ENCODE peak calls at places on chromosomes 7 and 10, in seven cellular contexts. N is HepG2, L is H1, E is SK-N-SH, S is HCT116, A is K562, C is GM12878. W is an unnamed sample.

GRCh38 chr7:5615190-5616070 is 166.0 kb downstream of the RNF216 start:
- DNase-seq in N (no peak), E (peak), C (no peak), A (no peak), L (no peak), S (no peak), W (no peak)

GRCh38 chr10:69409968-69410367 is 6.8 kb downstream of the TACR2 start:
- DNase-seq in L (no peak), C (peak), S (no peak), A (peak), N (no peak), E (no peak), W (no peak)

GRCh38 chr10:43197834-43198681 is 59.8 kb downstream of the CSGALNACT2 start:
- DNase-seq in C (no peak), E (peak), L (peak), A (peak), S (no peak), N (peak), W (peak)

GRCh38 chr7:47336178-47337020 is 245.5 kb downstream of the TNS3 start:
- DNase-seq in A (no peak), C (no peak), N (no peak), E (no peak), L (no peak), S (no peak), W (no peak)

GRCh38 chr10:123013456-123014419 is 4.9 kb downstream of the ACADSB start:
- DNase-seq in N (no peak), S (no peak), C (no peak), A (no peak), L (no peak), E (no peak), W (no peak)

GRCh38 chr7:30805931-30806330 is 34.7 kb downstream of the MINDY4 start:
- DNase-seq in S (no peak), A (no peak), C (no peak), E (no peak), N (no peak), L (no peak), W (no peak)

GRCh38 chr10:101380353-101381017 is 26.5 kb downstream of the BTRC start:
- DNase-seq in A (no peak), N (no peak), L (no peak), S (no peak), E (no peak), C (no peak), W (no peak)

GRCh38 chr10:118977022-118977599 is 52.4 kb upstream of the NANOS1 start:
- DNase-seq in A (no peak), S (no peak), L (no peak), E (no peak), N (no peak), C (no peak), W (no peak)

GRCh38 chr10:33386926-33387325 is 52.5 kb upstream of the NRP1 start:
- DNase-seq in S (no peak), N (no peak), L (no peak), C (no peak), A (no peak), E (no peak), W (no peak)

GRCh38 chr10:29619273-29619672 is 15.5 kb downstream of the SVIL start:
- DNase-seq in S (no peak), C (no peak), L (no peak), A (no peak), E (no peak), N (peak), W (peak)

GRCh38 chr7:159107052-159107892 is 37.4 kb downstream of the VIPR2 start:
- DNase-seq in L (no peak), S (no peak), C (no peak), E (no peak), N (no peak), A (no peak), W (no peak)

GRCh38 chr10:32445036-32445435 is 904 bp upstream of the CCDC7 start:
- DNase-seq in L (no peak), C (no peak), N (no peak), E (peak), S (no peak), A (peak), W (no peak)

GRCh38 chr10:6239213-6239991 is 36.7 kb downstream of the PFKFB3 start:
- DNase-seq in L (no peak), C (peak), S (peak), N (peak), A (peak), E (peak), W (no peak)

GRCh38 chr7:81299711-81300110 is 380.9 kb upstream of the SEMA3C start:
- DNase-seq in S (no peak), L (no peak), E (no peak), A (no peak), C (no peak), N (no peak), W (no peak)

GRCh38 chr10:72243822-72244437 is 27.9 kb upstream of the ASCC1 start:
- DNase-seq in A (peak), S (no peak), E (no peak), L (no peak), N (no peak), C (no peak), W (no peak)

GRCh38 chr10:92131271-92131820 is 159.5 kb downstream of the CPEB3 start:
- DNase-seq in C (no peak), L (no peak), E (no peak), S (no peak), N (no peak), A (no peak), W (no peak)

GRCh38 chr7:110204527-110204926 is 886.4 kb upstream of the LRRN3 start:
- DNase-seq in A (no peak), S (peak), N (no peak), C (no peak), L (peak), E (no peak), W (peak)

GRCh38 chr7:69624842-69625637 is 26.8 kb downstream of the AUTS2 start:
- DNase-seq in L (no peak), S (no peak), A (no peak), N (no peak), C (no peak), E (no peak), W (no peak)

GRCh38 chr7:129950191-129950940 is 2.4 kb downstream of the UBE2H start:
- DNase-seq in S (no peak), L (no peak), E (peak), A (no peak), C (peak), N (no peak), W (no peak)

GRCh38 chr7:6290345-6290744 is 17.9 kb upstream of the CYTH3 start:
- DNase-seq in E (no peak), A (peak), C (no peak), L (no peak), S (no peak), N (no peak), W (peak)

GRCh38 chr7:40887099-40887498 is 752.3 kb downstream of the SUGCT start:
- DNase-seq in N (no peak), C (no peak), A (no peak), L (no peak), S (no peak), E (no peak), W (no peak)

GRCh38 chr7:111531993-111532392 is 30.3 kb downstream of the IMMP2L start:
- DNase-seq in A (peak), E (no peak), S (no peak), L (no peak), N (no peak), C (no peak), W (no peak)

DNA sequence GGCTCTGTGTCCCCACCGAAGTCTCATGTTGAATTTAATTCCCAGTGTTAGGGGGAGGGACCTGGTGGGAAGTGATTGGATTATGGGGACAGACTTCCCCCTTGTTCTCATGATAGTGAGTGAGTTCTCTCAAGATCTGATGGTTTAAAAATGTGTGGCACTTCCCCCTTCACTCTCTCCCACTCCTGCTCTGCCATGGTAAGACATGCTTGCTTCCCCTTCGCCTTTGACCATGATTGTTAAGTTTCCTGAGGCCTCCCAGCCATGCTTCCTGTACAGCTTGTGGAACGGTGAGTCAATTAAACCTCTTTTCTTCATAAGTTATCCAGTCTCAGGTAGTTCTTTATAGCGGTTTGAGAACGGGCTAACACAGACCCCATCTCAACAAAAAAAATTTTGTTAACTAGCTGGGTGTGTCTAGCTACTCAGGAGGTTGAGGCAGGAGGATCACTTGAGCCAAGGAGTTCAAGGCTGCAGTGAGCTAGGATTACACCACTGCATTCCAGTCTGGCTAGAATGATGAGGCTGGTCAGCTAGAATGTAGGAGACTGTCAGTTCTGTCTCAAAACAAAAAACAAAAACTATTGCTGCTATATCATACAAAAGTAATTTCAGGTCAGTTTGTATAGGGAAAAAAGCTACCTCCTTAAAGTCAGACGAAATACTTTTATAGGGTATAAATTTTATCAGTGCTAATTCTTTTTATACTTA is 57.7 kb downstream of the ATAD1 start:
- DNase-seq in C (no peak), N (no peak), A (no peak), S (no peak), L (no peak), E (no peak), W (no peak)
- TF ChIP-seq JUND in C (no peak), N (no peak), A (no peak), S (no peak), L (no peak), E (no peak), W (no peak)

DNA sequence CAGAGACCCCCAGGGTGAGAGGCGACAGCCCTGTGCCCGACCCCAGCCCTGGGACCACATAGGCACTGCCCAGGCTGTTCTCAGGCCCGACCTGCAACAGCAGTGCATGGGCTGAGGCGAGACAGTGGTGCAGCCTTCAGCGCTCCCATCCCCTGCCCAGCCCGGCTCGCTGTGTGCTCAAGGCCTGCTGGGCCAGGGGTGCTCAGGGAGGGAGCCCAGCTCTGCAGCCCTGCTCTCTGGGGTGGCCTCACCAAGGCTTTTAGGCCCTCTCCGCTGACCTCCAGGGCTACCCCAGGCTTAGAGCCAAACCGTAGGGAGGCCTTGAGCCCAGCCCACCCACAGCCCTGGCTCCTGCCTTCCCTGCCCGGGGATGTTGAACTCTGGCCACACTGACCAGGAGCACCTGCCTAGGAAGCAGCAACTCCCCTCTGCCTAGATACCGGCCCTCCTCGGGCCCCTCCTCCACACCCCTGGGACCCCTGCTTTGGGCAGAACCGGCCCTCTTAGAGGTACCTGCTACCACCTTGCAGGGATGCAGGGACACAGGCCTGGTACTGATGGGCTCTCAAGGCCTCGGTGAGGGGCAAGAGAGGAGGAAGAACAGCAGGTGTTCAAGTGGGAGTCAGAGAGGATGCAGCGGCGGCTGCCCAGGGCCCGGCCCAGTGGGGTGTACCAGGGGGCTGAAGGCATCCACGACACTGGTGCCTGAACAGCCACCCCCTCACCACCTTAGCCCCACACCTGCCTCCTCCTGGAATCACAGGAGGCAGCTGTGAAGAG is 231.5 kb downstream of the ELFN1 start:
- DNase-seq in C (no peak), N (no peak), E (no peak), A (no peak), S (no peak), L (no peak), W (no peak)
- TF ChIP-seq JUND in C (no peak), N (no peak), E (no peak), A (no peak), S (no peak), L (no peak), W (no peak)

GRCh38 chr10:88999629-89000028 is 9.0 kb downstream of the FAS start:
- DNase-seq in E (no peak), L (no peak), N (no peak), S (no peak), A (no peak), C (no peak), W (no peak)

GRCh38 chr10:88992945-88993537 is 2.4 kb downstream of the FAS start:
- DNase-seq in C (no peak), A (no peak), S (no peak), N (no peak), L (no peak), E (no peak), W (peak)

GRCh38 chr10:88994034-88994433 is 3.4 kb downstream of the FAS start:
- DNase-seq in A (no peak), S (no peak), E (no peak), C (peak), L (no peak), N (no peak), W (no peak)

GRCh38 chr10:88995156-88995876 is 4.7 kb downstream of the FAS start:
- DNase-seq in S (no peak), L (no peak), N (no peak), C (no peak), E (no peak), A (no peak), W (no peak)

GRCh38 chr10:88996927-88997326 is 6.3 kb downstream of the FAS start:
- DNase-seq in E (no peak), N (no peak), L (no peak), A (no peak), S (no peak), C (peak), W (no peak)
- TF ChIP-seq JUND in E (no peak), N (no peak), L (no peak), A (no peak), S (no peak), C (no peak), W (no peak)

DNA sequence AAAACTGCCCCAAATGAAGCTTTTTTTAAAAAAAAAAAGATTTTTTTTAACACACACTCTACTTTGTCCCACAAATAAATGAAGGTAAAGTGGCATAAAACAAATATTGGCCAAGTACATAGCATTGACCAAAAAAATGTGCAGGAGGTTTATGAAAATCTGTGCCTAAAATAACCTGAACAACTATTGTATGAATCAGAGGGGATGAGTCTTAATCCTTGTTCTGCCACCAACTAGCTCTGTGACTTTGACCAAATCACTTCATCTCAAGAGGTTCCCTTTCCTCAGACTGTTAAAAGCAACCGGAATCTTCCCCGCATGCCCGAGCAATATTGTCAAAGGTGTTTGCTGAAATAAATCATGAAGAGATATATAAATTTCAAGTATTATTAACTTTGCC is 150.4 kb upstream of the NEBL start:
- DNase-seq in E (no peak), S (no peak), A (no peak), L (no peak), N (no peak), C (no peak), W (no peak)
- TF ChIP-seq JUND in E (no peak), S (no peak), A (no peak), L (no peak), N (no peak), C (no peak), W (no peak)

GRCh38 chr10:96229568-96230030 is 41.8 kb downstream of the BLNK start:
- DNase-seq in S (peak), L (peak), E (peak), N (peak), A (peak), C (peak), W (peak)
- TF ChIP-seq JUND in S (no peak), L (peak), E (no peak), N (no peak), A (no peak), C (no peak), W (no peak)

GRCh38 chr7:119963654-119964053 is 309.3 kb upstream of the KCND2 start:
- DNase-seq in E (no peak), N (no peak), C (no peak), L (no peak), A (peak), S (no peak), W (no peak)

GRCh38 chr7:119964065-119964464 is 308.9 kb upstream of the KCND2 start:
- DNase-seq in N (no peak), L (no peak), E (no peak), S (no peak), A (no peak), C (no peak), W (no peak)

GRCh38 chr7:119964640-119965542 is 308.1 kb upstream of the KCND2 start:
- DNase-seq in L (no peak), E (no peak), S (no peak), A (peak), N (no peak), C (no peak), W (no peak)

GRCh38 chr7:119969763-119970162 is 303.2 kb upstream of the KCND2 start:
- DNase-seq in L (no peak), N (no peak), A (no peak), E (no peak), C (no peak), S (no peak), W (no peak)

DNA sequence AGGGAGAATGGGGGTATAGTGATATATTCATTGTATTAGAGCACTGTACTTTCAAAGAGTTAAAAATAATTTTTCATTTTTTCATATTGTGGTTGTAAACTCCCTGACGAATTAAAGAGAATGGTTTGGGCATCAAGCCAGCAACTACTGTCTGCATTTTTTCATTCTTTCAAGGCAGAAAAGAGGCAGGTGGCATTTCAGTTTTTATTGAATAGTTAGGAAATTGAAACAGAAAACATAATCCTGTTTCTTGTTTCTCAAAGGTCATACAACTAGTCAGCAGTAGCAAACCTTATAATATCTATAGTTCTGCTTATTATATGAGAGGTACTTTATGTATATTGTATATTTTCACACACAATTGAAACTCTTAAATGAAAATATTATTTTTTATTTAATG is 303.9 kb upstream of the KCND2 start:
- DNase-seq in A (no peak), S (no peak), E (no peak), C (no peak), L (no peak), N (no peak), W (no peak)
- TF ChIP-seq JUND in A (no peak), S (no peak), E (no peak), C (no peak), L (no peak), N (no peak), W (no peak)

GRCh38 chr10:61663466-61663865 is 737 bp downstream of the CABCOCO1 start:
- DNase-seq in N (no peak), A (no peak), L (no peak), C (no peak), E (no peak), S (no peak), W (no peak)
- TF ChIP-seq JUND in N (no peak), A (no peak), L (no peak), C (no peak), E (no peak), S (no peak), W (no peak)

DNA sequence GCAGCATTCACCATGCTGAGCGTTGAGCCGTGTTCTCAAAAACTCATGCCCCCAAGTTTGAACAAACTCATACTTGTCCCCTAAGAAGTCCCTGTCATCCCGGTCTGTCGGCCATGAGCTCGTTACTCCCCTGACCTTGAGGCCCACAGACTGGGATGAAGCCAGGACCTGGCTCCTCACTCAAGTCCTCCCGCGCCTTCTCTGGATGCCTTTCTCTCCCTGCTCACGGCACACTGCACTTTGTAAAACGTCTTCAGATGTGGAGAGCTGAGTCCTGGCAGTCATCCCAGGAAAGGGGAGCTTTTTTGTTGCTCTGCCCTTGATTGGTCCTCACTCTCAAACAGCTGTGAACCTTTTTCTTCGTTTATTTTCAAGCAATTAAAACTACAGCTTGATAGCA is 110.8 kb downstream of the JAZF1 start:
- DNase-seq in C (no peak), A (no peak), E (no peak), L (no peak), S (no peak), N (no peak), W (no peak)
- TF ChIP-seq JUND in C (no peak), A (no peak), E (no peak), L (no peak), S (no peak), N (no peak), W (no peak)

DNA sequence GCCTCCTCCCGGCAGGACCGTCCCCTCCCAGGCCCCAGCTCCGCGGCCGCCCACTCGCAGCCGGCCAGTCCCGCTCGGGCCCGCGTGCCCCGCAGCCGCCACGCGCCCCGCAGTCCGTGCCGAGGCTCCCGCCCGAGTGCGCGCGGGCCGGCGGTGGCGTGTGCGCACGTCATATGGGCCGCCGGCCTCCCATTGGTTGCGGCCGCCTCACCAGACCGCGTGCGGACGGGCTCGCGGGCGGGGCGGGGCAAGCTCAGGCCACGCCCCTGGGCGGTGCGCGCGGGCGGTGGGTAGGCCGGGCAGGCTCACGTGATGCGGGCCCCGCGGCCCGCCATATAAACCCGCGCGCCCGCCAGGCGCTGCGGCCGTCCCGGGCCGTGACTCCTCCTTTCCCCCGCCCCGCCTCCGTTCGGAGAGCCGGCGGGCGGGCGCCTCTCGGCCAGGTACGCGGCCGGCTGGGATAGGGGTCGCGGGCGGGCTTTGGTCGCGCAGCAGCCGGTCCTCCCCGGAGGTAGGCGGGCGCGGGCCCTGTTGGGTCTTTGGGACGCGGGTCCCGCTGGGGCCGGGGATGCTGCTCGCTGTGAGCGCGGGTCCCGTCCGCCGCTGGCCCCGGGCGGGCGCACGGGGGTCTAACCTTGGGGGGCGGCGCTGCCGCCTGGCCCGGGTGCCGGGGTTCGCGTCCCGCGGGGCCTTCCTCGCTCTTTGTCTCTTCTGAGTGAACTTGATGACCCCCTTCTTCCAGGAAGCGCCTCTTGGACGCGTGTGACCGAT is at the start of gene INSIG1:
- DNase-seq in N (no peak), S (peak), E (peak), A (peak), C (peak), L (peak), W (peak)
- TF ChIP-seq JUND in N (no peak), S (no peak), E (no peak), A (no peak), C (no peak), L (no peak), W (no peak)